ENCODE peak calls at places on chromosomes 3 and 15, in eight cellular contexts. One of them, this sample, is unnamed.

GRCh38 chr3:24451461-24452099 is 43.1 kb downstream of the THRB start:
- DNase-seq in DND-41: no peak
- DNase-seq in fibroblast of lung: no peak
- DNase-seq in endothelial cell of umbilical vein: no peak
- DNase-seq in mammary epithelial cell: peak; percentile 18
- DNase-seq in adipocyte: no peak
- DNase-seq in SK-N-MC: no peak
- DNase-seq in IMR-90: no peak
- DNase-seq in this sample: no peak

GRCh38 chr3:189490337-189490736 is 140.9 kb upstream of the TP63 start:
- DNase-seq in DND-41: no peak
- DNase-seq in fibroblast of lung: no peak
- DNase-seq in endothelial cell of umbilical vein: no peak
- DNase-seq in mammary epithelial cell: peak; percentile 37
- DNase-seq in adipocyte: no peak
- DNase-seq in SK-N-MC: no peak
- DNase-seq in IMR-90: no peak
- DNase-seq in this sample: no peak

GRCh38 chr15:58875343-58875742 is 58.1 kb downstream of the SLTM start:
- DNase-seq in DND-41: no peak
- DNase-seq in fibroblast of lung: no peak
- DNase-seq in endothelial cell of umbilical vein: no peak
- DNase-seq in mammary epithelial cell: peak; percentile 58
- DNase-seq in adipocyte: no peak
- DNase-seq in SK-N-MC: no peak
- DNase-seq in IMR-90: peak; percentile 5
- DNase-seq in this sample: no peak

GRCh38 chr15:73571346-73571745 is 61.8 kb downstream of the NPTN start:
- DNase-seq in DND-41: no peak
- DNase-seq in fibroblast of lung: no peak
- DNase-seq in endothelial cell of umbilical vein: no peak
- DNase-seq in mammary epithelial cell: no peak
- DNase-seq in adipocyte: no peak
- DNase-seq in SK-N-MC: no peak
- DNase-seq in IMR-90: no peak
- DNase-seq in this sample: no peak

GRCh38 chr3:131708216-131708615 is 205.4 kb upstream of the MRPL3 start:
- DNase-seq in DND-41: no peak
- DNase-seq in fibroblast of lung: peak; percentile 66
- DNase-seq in endothelial cell of umbilical vein: no peak
- DNase-seq in mammary epithelial cell: no peak
- DNase-seq in adipocyte: peak; percentile 13
- DNase-seq in SK-N-MC: no peak
- DNase-seq in IMR-90: no peak
- DNase-seq in this sample: no peak

GRCh38 chr3:150073513-150073912 is 102.8 kb upstream of the PFN2 start:
- DNase-seq in DND-41: no peak
- DNase-seq in fibroblast of lung: no peak
- DNase-seq in endothelial cell of umbilical vein: no peak
- DNase-seq in mammary epithelial cell: peak; percentile 55
- DNase-seq in adipocyte: no peak
- DNase-seq in SK-N-MC: no peak
- DNase-seq in IMR-90: no peak
- DNase-seq in this sample: no peak

GRCh38 chr15:58307313-58307961 is 124.4 kb upstream of the LIPC start:
- DNase-seq in DND-41: no peak
- DNase-seq in fibroblast of lung: peak; percentile 88
- DNase-seq in endothelial cell of umbilical vein: no peak
- DNase-seq in mammary epithelial cell: no peak
- DNase-seq in adipocyte: peak; percentile 33
- DNase-seq in SK-N-MC: no peak
- DNase-seq in IMR-90: peak; percentile 77
- DNase-seq in this sample: peak; percentile 42

GRCh38 chr3:30342319-30343060 is 263.9 kb upstream of the TGFBR2 start:
- DNase-seq in DND-41: no peak
- DNase-seq in fibroblast of lung: peak; percentile 97
- DNase-seq in endothelial cell of umbilical vein: peak; percentile 94
- DNase-seq in mammary epithelial cell: peak; percentile 97
- DNase-seq in adipocyte: peak; percentile 95
- DNase-seq in SK-N-MC: no peak
- DNase-seq in IMR-90: peak; percentile 96
- DNase-seq in this sample: no peak

GRCh38 chr3:29718661-29719065 is 437.8 kb downstream of the RBMS3 start:
- DNase-seq in DND-41: no peak
- DNase-seq in fibroblast of lung: peak; percentile 36
- DNase-seq in endothelial cell of umbilical vein: no peak
- DNase-seq in mammary epithelial cell: peak; percentile 91
- DNase-seq in adipocyte: no peak
- DNase-seq in SK-N-MC: no peak
- DNase-seq in IMR-90: peak; percentile 42
- DNase-seq in this sample: no peak

GRCh38 chr3:175346573-175347356 is 487.6 kb downstream of the NAALADL2 start:
- DNase-seq in DND-41: no peak
- DNase-seq in fibroblast of lung: peak; percentile 98
- DNase-seq in endothelial cell of umbilical vein: peak; percentile 91
- DNase-seq in mammary epithelial cell: peak; percentile 87
- DNase-seq in adipocyte: peak; percentile 85
- DNase-seq in SK-N-MC: no peak
- DNase-seq in IMR-90: peak; percentile 95
- DNase-seq in this sample: no peak

GRCh38 chr3:46981932-46982471 is 2.5 kb downstream of the NBEAL2 start:
- DNase-seq in DND-41: no peak
- DNase-seq in fibroblast of lung: no peak
- DNase-seq in endothelial cell of umbilical vein: peak; percentile 28
- DNase-seq in mammary epithelial cell: no peak
- DNase-seq in adipocyte: no peak
- DNase-seq in SK-N-MC: no peak
- DNase-seq in IMR-90: no peak
- DNase-seq in this sample: no peak
- H3K9ac ChIP-seq in DND-41: peak overlapping the region; percentile 32
- H3K9ac ChIP-seq in fibroblast of lung: no peak overlapping the region
- H3K9ac ChIP-seq in endothelial cell of umbilical vein: no peak overlapping the region
- H3K9ac ChIP-seq in mammary epithelial cell: no peak overlapping the region
- H3K9ac ChIP-seq in adipocyte: no peak overlapping the region
- H3K9ac ChIP-seq in SK-N-MC: no peak overlapping the region
- H3K9ac ChIP-seq in IMR-90: no peak overlapping the region
- H3K9ac ChIP-seq in this sample: no peak overlapping the region

GRCh38 chr15:33104276-33104675 is 90.2 kb downstream of the FMN1 start:
- DNase-seq in DND-41: peak; percentile 31
- DNase-seq in fibroblast of lung: peak; percentile 87
- DNase-seq in endothelial cell of umbilical vein: peak; percentile 72
- DNase-seq in mammary epithelial cell: peak; percentile 81
- DNase-seq in adipocyte: peak; percentile 71
- DNase-seq in SK-N-MC: no peak
- DNase-seq in IMR-90: peak; percentile 92
- DNase-seq in this sample: no peak
- H3K9ac ChIP-seq in DND-41: no peak overlapping the region
- H3K9ac ChIP-seq in fibroblast of lung: no peak overlapping the region
- H3K9ac ChIP-seq in endothelial cell of umbilical vein: no peak overlapping the region
- H3K9ac ChIP-seq in mammary epithelial cell: no peak overlapping the region
- H3K9ac ChIP-seq in adipocyte: no peak overlapping the region
- H3K9ac ChIP-seq in SK-N-MC: no peak overlapping the region
- H3K9ac ChIP-seq in IMR-90: no peak overlapping the region
- H3K9ac ChIP-seq in this sample: no peak overlapping the region

GRCh38 chr3:115388166-115388565 is 235.1 kb upstream of the GAP43 start:
- DNase-seq in DND-41: no peak
- DNase-seq in fibroblast of lung: peak; percentile 65
- DNase-seq in endothelial cell of umbilical vein: no peak
- DNase-seq in mammary epithelial cell: no peak
- DNase-seq in adipocyte: peak; percentile 26
- DNase-seq in SK-N-MC: no peak
- DNase-seq in IMR-90: peak; percentile 29
- DNase-seq in this sample: no peak
- H3K9ac ChIP-seq in DND-41: no peak overlapping the region
- H3K9ac ChIP-seq in fibroblast of lung: no peak overlapping the region
- H3K9ac ChIP-seq in endothelial cell of umbilical vein: no peak overlapping the region
- H3K9ac ChIP-seq in mammary epithelial cell: no peak overlapping the region
- H3K9ac ChIP-seq in adipocyte: no peak overlapping the region
- H3K9ac ChIP-seq in SK-N-MC: no peak overlapping the region
- H3K9ac ChIP-seq in IMR-90: no peak overlapping the region
- H3K9ac ChIP-seq in this sample: no peak overlapping the region

GRCh38 chr15:80838666-80839065 is 59.5 kb downstream of the CEMIP start:
- DNase-seq in DND-41: no peak
- DNase-seq in fibroblast of lung: no peak
- DNase-seq in endothelial cell of umbilical vein: no peak
- DNase-seq in mammary epithelial cell: no peak
- DNase-seq in adipocyte: no peak
- DNase-seq in SK-N-MC: no peak
- DNase-seq in IMR-90: no peak
- DNase-seq in this sample: no peak
- H3K9ac ChIP-seq in DND-41: no peak overlapping the region
- H3K9ac ChIP-seq in fibroblast of lung: no peak overlapping the region
- H3K9ac ChIP-seq in endothelial cell of umbilical vein: no peak overlapping the region
- H3K9ac ChIP-seq in mammary epithelial cell: no peak overlapping the region
- H3K9ac ChIP-seq in adipocyte: no peak overlapping the region
- H3K9ac ChIP-seq in SK-N-MC: no peak overlapping the region
- H3K9ac ChIP-seq in IMR-90: no peak overlapping the region
- H3K9ac ChIP-seq in this sample: no peak overlapping the region

DNA sequence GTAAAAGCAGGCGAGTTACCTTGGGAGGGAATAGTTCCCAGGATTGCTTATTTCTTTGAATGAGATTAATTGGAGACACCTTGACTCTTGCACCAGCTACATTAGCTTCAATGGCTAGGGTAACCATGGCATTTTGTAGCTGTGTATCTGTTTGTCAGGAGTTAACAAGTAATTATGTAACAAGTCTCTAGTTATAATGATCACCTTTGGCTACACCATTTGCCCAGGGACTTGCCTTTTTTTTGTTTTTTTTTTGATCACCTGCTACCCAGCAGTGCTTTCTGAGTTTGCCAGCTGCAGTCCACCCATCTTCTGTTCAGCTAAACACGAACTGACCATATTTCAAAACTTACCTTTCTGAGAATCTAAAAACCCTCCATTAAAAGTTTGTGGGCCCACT is 2.2 kb downstream of the MED12L start:
- DNase-seq in DND-41: no peak
- DNase-seq in fibroblast of lung: no peak
- DNase-seq in endothelial cell of umbilical vein: no peak
- DNase-seq in mammary epithelial cell: no peak
- DNase-seq in adipocyte: no peak
- DNase-seq in SK-N-MC: no peak
- DNase-seq in IMR-90: no peak
- DNase-seq in this sample: no peak
- H3K9ac ChIP-seq in DND-41: no peak overlapping the region
- H3K9ac ChIP-seq in fibroblast of lung: no peak overlapping the region
- H3K9ac ChIP-seq in endothelial cell of umbilical vein: no peak overlapping the region
- H3K9ac ChIP-seq in mammary epithelial cell: no peak overlapping the region
- H3K9ac ChIP-seq in adipocyte: no peak overlapping the region
- H3K9ac ChIP-seq in SK-N-MC: no peak overlapping the region
- H3K9ac ChIP-seq in IMR-90: no peak overlapping the region
- H3K9ac ChIP-seq in this sample: no peak overlapping the region

GRCh38 chr3:58048301-58048700 is 40.1 kb downstream of the FLNB start:
- DNase-seq in DND-41: no peak
- DNase-seq in fibroblast of lung: peak; percentile 65
- DNase-seq in endothelial cell of umbilical vein: peak; percentile 93
- DNase-seq in mammary epithelial cell: no peak
- DNase-seq in adipocyte: no peak
- DNase-seq in SK-N-MC: no peak
- DNase-seq in IMR-90: no peak
- DNase-seq in this sample: no peak
- H3K9ac ChIP-seq in DND-41: no peak overlapping the region
- H3K9ac ChIP-seq in fibroblast of lung: peak overlapping the region; percentile 33
- H3K9ac ChIP-seq in endothelial cell of umbilical vein: peak overlapping the region; percentile 94
- H3K9ac ChIP-seq in mammary epithelial cell: no peak overlapping the region
- H3K9ac ChIP-seq in adipocyte: peak overlapping the region; percentile 35
- H3K9ac ChIP-seq in SK-N-MC: no peak overlapping the region
- H3K9ac ChIP-seq in IMR-90: peak overlapping the region; percentile 39
- H3K9ac ChIP-seq in this sample: no peak overlapping the region

DNA sequence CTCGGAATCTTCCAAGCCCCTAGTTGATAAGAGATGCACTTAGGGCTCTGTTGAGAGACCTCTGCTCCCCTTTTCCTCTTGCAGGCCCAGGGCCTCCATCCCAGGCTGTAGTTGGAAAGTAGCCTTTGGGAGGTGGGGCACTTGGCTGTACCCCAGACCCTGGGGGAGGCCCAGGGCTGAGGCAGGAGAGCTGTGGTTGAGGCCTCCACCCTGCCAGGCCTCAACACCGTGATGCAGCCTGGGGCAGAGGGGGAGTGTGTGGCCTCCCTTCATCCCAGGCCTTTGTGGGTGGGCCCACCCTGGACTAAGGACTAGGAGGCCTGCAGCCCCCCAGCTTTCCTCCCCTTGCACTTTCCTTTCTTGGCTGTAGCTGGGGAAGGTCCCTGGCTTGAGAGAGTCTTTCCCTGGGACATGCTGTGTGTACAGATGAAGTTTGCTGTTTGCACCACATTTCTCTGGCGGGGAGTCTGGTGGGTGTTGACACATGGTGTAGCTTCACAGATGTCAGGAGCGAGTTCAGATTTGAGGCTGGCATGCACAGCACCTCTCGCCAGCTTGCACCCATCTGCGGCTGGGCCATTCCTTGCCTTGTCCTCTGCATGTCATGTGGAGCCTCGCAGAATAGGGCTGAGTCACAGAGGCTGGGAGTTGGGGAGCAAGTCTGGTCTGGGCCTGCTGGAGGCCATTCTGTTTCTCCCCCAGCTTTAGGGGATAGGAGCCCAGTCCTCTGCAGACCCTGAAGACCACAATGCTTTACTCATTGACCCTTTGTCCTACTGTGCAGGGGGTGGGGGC is 13.7 kb downstream of the PLEKHO2 start:
- DNase-seq in DND-41: no peak
- DNase-seq in fibroblast of lung: peak; percentile 33
- DNase-seq in endothelial cell of umbilical vein: no peak
- DNase-seq in mammary epithelial cell: peak; percentile 20
- DNase-seq in adipocyte: no peak
- DNase-seq in SK-N-MC: no peak
- DNase-seq in IMR-90: peak; percentile 65
- DNase-seq in this sample: no peak
- H3K9ac ChIP-seq in DND-41: no peak overlapping the region
- H3K9ac ChIP-seq in fibroblast of lung: no peak overlapping the region
- H3K9ac ChIP-seq in endothelial cell of umbilical vein: no peak overlapping the region
- H3K9ac ChIP-seq in mammary epithelial cell: no peak overlapping the region
- H3K9ac ChIP-seq in adipocyte: peak overlapping the region; percentile 77
- H3K9ac ChIP-seq in SK-N-MC: no peak overlapping the region
- H3K9ac ChIP-seq in IMR-90: peak overlapping the region; percentile 49
- H3K9ac ChIP-seq in this sample: no peak overlapping the region

This sample was measured in neuronal stem cell.